ENCODE peak calls at places on chromosomes 3 and 15, in four cellular contexts. One of them, this sample, is unnamed.

GRCh38 chr15:31216210-31216911 is 110.3 kb upstream of the KLF13 start:
- DNase-seq in RWPE1: peak
- DNase-seq in left lung: peak
- DNase-seq in PC-9: no peak
- DNase-seq in this sample: no peak

GRCh38 chr3:177424541-177424940 is 227.3 kb upstream of the TBL1XR1 start:
- DNase-seq in PC-9: no peak
- DNase-seq in RWPE1: no peak
- DNase-seq in left lung: no peak
- DNase-seq in this sample: no peak

GRCh38 chr15:89837134-89837829 is 22.6 kb upstream of the ANPEP start:
- DNase-seq in RWPE1: no peak
- DNase-seq in PC-9: no peak
- DNase-seq in left lung: no peak
- DNase-seq in this sample: no peak

GRCh38 chr3:197907196-197907595 is 42.8 kb upstream of the RPL35A start:
- DNase-seq in PC-9: no peak
- DNase-seq in RWPE1: no peak
- DNase-seq in left lung: no peak
- DNase-seq in this sample: no peak

GRCh38 chr3:107431048-107431297 is 53.7 kb downstream of the CCDC54 start:
- DNase-seq in left lung: no peak
- DNase-seq in PC-9: no peak
- DNase-seq in RWPE1: no peak
- DNase-seq in this sample: no peak

GRCh38 chr3:71245971-71246860 is 337.3 kb downstream of the FOXP1 start:
- DNase-seq in PC-9: no peak
- DNase-seq in RWPE1: no peak
- DNase-seq in left lung: no peak
- DNase-seq in this sample: no peak

GRCh38 chr3:56812749-56813655 is 11.3 kb upstream of the ARHGEF3 start:
- DNase-seq in PC-9: peak
- DNase-seq in left lung: no peak
- DNase-seq in RWPE1: peak
- DNase-seq in this sample: no peak

GRCh38 chr3:128360705-128361271 is 105.9 kb downstream of the DNAJB8 start:
- DNase-seq in RWPE1: no peak
- DNase-seq in PC-9: no peak
- DNase-seq in left lung: no peak
- DNase-seq in this sample: peak

GRCh38 chr15:72994778-72995177 is 57.5 kb upstream of the NEO1 start:
- DNase-seq in PC-9: no peak
- DNase-seq in RWPE1: no peak
- DNase-seq in left lung: no peak
- DNase-seq in this sample: no peak

GRCh38 chr3:110165753-110166152 is 828.4 kb upstream of the DPPA4 start:
- DNase-seq in PC-9: no peak
- DNase-seq in RWPE1: no peak
- DNase-seq in left lung: no peak
- DNase-seq in this sample: no peak

GRCh38 chr3:35071768-35072167 is 567.6 kb upstream of the ARPP21 start:
- DNase-seq in PC-9: no peak
- DNase-seq in RWPE1: no peak
- DNase-seq in left lung: no peak
- DNase-seq in this sample: no peak

GRCh38 chr3:57279685-57280084 is 12.8 kb downstream of the ASB14 start:
- DNase-seq in PC-9: no peak
- DNase-seq in RWPE1: no peak
- DNase-seq in left lung: no peak
- DNase-seq in this sample: no peak

GRCh38 chr15:91469627-91470567 is 369.8 kb downstream of the SV2B start:
- DNase-seq in RWPE1: no peak
- DNase-seq in PC-9: no peak
- DNase-seq in left lung: no peak
- DNase-seq in this sample: no peak

GRCh38 chr3:127005864-127006500 is 23.1 kb downstream of the PLXNA1 start:
- DNase-seq in RWPE1: peak
- DNase-seq in left lung: no peak
- DNase-seq in PC-9: no peak
- DNase-seq in this sample: no peak

GRCh38 chr3:172051957-172052354 is 12.6 kb downstream of the FNDC3B start:
- DNase-seq in RWPE1: no peak
- DNase-seq in PC-9: no peak
- DNase-seq in left lung: no peak
- DNase-seq in this sample: no peak

GRCh38 chr3:59150039-59150438 is 100.2 kb upstream of the CFAP20DC start:
- DNase-seq in PC-9: no peak
- DNase-seq in left lung: no peak
- DNase-seq in RWPE1: no peak
- DNase-seq in this sample: no peak

GRCh38 chr3:195458188-195458800 is 15.5 kb upstream of the ACAP2 start:
- DNase-seq in left lung: no peak
- DNase-seq in RWPE1: no peak
- DNase-seq in PC-9: no peak
- DNase-seq in this sample: no peak

GRCh38 chr15:32652178-32652577 is 10.7 kb downstream of the SCG5 start:
- DNase-seq in PC-9: peak
- DNase-seq in left lung: no peak
- DNase-seq in RWPE1: peak
- DNase-seq in this sample: no peak

GRCh38 chr15:32657941-32658340 is 16.4 kb downstream of the SCG5 start:
- DNase-seq in RWPE1: no peak
- DNase-seq in left lung: no peak
- DNase-seq in PC-9: no peak
- DNase-seq in this sample: no peak

GRCh38 chr15:32659340-32659831 is 17.9 kb downstream of the SCG5 start:
- DNase-seq in left lung: no peak
- DNase-seq in RWPE1: peak
- DNase-seq in PC-9: peak
- DNase-seq in this sample: no peak

GRCh38 chr15:32656091-32656860 is 14.8 kb downstream of the SCG5 start:
- DNase-seq in RWPE1: no peak
- DNase-seq in left lung: no peak
- DNase-seq in PC-9: no peak
- DNase-seq in this sample: no peak

GRCh38 chr15:32657198-32657886 is 15.8 kb downstream of the SCG5 start:
- DNase-seq in RWPE1: peak
- DNase-seq in left lung: no peak
- DNase-seq in PC-9: peak
- DNase-seq in this sample: no peak
- TF ChIP-seq CTCF in RWPE1: peak
- TF ChIP-seq CTCF in left lung: no peak
- TF ChIP-seq CTCF in PC-9: no peak
- TF ChIP-seq CTCF in this sample: peak

GRCh38 chr3:45057557-45057956 is 31.5 kb downstream of the CLEC3B start:
- DNase-seq in RWPE1: no peak
- DNase-seq in PC-9: no peak
- DNase-seq in left lung: no peak
- DNase-seq in this sample: no peak

GRCh38 chr3:45054196-45054857 is 28.2 kb downstream of the CLEC3B start:
- DNase-seq in RWPE1: no peak
- DNase-seq in left lung: no peak
- DNase-seq in PC-9: no peak
- DNase-seq in this sample: no peak

GRCh38 chr3:45055032-45055410 is 28.9 kb downstream of the CLEC3B start:
- DNase-seq in PC-9: no peak
- DNase-seq in RWPE1: peak
- DNase-seq in left lung: no peak
- DNase-seq in this sample: no peak

GRCh38 chr3:45056608-45057301 is 30.7 kb downstream of the CLEC3B start:
- DNase-seq in left lung: no peak
- DNase-seq in RWPE1: no peak
- DNase-seq in PC-9: peak
- DNase-seq in this sample: no peak

DNA sequence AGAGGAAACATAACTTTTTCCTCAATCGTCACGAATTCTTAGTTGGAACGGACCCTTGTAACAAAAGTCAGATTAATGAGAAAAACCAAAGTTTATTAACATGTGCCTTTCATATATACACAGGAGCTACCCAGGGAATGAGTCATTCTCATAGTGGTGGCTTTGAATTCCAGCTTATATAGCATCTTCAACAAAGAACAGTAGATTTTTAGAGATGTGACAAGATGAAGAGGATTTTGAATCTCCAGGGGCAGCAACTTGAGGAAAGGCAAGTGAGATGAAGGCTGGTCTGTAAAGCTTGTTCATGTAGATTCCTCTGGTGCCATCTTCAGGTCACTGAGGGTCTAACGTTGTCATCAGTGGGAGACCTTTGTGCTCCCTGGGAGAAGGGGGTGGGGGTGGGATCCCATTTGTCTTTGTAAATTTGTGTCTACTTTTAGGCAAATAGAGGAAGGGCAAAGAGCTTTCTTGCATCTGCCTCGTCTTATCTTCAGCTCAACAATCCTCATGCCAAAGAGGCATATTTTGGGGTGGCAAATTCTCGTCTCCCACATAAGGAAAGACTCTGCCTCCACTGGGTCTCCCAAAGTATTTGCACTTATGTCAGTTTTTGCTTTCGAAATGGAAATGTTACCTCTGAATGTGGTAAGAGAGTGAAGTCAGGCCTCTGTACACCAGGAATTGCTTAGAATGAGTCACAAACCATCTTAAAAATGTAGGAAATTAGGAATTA is 29.5 kb downstream of the CLEC3B start:
- DNase-seq in left lung: no peak
- DNase-seq in RWPE1: no peak
- DNase-seq in PC-9: no peak
- DNase-seq in this sample: no peak
- TF ChIP-seq CTCF in left lung: no peak
- TF ChIP-seq CTCF in RWPE1: no peak
- TF ChIP-seq CTCF in PC-9: peak
- TF ChIP-seq CTCF in this sample: peak

GRCh38 chr3:13884851-13885703 is 5.2 kb upstream of the WNT7A start:
- DNase-seq in left lung: no peak
- DNase-seq in PC-9: peak
- DNase-seq in RWPE1: peak
- DNase-seq in this sample: no peak
- TF ChIP-seq CTCF in left lung: peak
- TF ChIP-seq CTCF in PC-9: peak
- TF ChIP-seq CTCF in RWPE1: peak
- TF ChIP-seq CTCF in this sample: peak

GRCh38 chr3:48918388-48919214 is at the start of gene ARIH2:
- DNase-seq in left lung: peak
- DNase-seq in PC-9: peak
- DNase-seq in RWPE1: peak
- DNase-seq in this sample: peak
- TF ChIP-seq CTCF in left lung: no peak
- TF ChIP-seq CTCF in PC-9: no peak
- TF ChIP-seq CTCF in RWPE1: peak
- TF ChIP-seq CTCF in this sample: peak

GRCh38 chr15:59420986-59421618 is 16.9 kb upstream of the FAM81A start:
- DNase-seq in RWPE1: no peak
- DNase-seq in PC-9: no peak
- DNase-seq in left lung: no peak
- DNase-seq in this sample: no peak
- TF ChIP-seq CTCF in RWPE1: no peak
- TF ChIP-seq CTCF in PC-9: no peak
- TF ChIP-seq CTCF in left lung: no peak
- TF ChIP-seq CTCF in this sample: peak

GRCh38 chr3:81490541-81491288 is 270.7 kb downstream of the GBE1 start:
- DNase-seq in left lung: peak
- DNase-seq in RWPE1: peak
- DNase-seq in PC-9: peak
- DNase-seq in this sample: no peak

GRCh38 chr3:81496407-81497104 is 264.9 kb downstream of the GBE1 start:
- DNase-seq in RWPE1: no peak
- DNase-seq in left lung: no peak
- DNase-seq in PC-9: no peak
- DNase-seq in this sample: no peak

GRCh38 chr3:81497565-81497964 is 263.9 kb downstream of the GBE1 start:
- DNase-seq in PC-9: no peak
- DNase-seq in RWPE1: no peak
- DNase-seq in left lung: no peak
- DNase-seq in this sample: no peak

DNA sequence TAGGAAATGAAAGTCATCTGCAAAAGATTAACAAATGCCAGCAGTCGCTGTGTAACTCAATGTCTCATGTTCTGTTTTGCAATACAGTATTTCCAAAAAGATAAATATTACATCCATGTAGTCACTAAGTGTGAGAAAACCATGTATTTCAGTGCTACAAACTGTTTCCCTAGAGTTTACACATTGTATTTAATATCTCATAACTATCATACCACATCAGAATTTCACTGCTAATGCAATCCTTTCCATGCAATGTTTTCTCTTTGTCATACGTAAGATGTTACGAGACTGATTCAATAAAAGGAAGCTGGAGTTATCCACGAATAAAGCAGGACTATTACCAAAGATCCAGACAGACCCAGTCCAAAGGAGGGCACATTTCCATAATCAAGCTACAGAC is 269.4 kb downstream of the GBE1 start:
- DNase-seq in RWPE1: no peak
- DNase-seq in left lung: no peak
- DNase-seq in PC-9: no peak
- DNase-seq in this sample: no peak
- TF ChIP-seq CTCF in RWPE1: no peak
- TF ChIP-seq CTCF in left lung: no peak
- TF ChIP-seq CTCF in PC-9: no peak
- TF ChIP-seq CTCF in this sample: no peak

GRCh38 chr3:117409256-117409655 is 699.7 kb downstream of the TUSC7 start:
- DNase-seq in RWPE1: no peak
- DNase-seq in PC-9: no peak
- DNase-seq in left lung: no peak
- DNase-seq in this sample: no peak
- TF ChIP-seq CTCF in RWPE1: no peak
- TF ChIP-seq CTCF in PC-9: no peak
- TF ChIP-seq CTCF in left lung: no peak
- TF ChIP-seq CTCF in this sample: no peak

GRCh38 chr3:10783360-10784346 is 32.4 kb upstream of the SLC6A11 start:
- DNase-seq in left lung: no peak
- DNase-seq in RWPE1: peak
- DNase-seq in PC-9: no peak
- DNase-seq in this sample: no peak
- TF ChIP-seq CTCF in left lung: peak
- TF ChIP-seq CTCF in RWPE1: peak
- TF ChIP-seq CTCF in PC-9: peak
- TF ChIP-seq CTCF in this sample: peak